ENCODE peak calls at places on chromosomes 4 and X, in six cellular contexts. N, V, C, K, X and D are unnamed samples.

GRCh38 chr4:38315296-38315695 is 348.7 kb upstream of the KLF3 start:
- DNase-seq in N (no peak), V (no peak), C (no peak), K (no peak), X (no peak), D (no peak)

GRCh38 chrX:537156-537555 is 93.4 kb upstream of the SHOX start:
- DNase-seq in N (no peak), V (no peak), C (no peak), K (no peak), X (no peak), D (no peak)

GRCh38 chr4:82780398-82781231 is 18.0 kb downstream of the SCD5 start:
- DNase-seq in N (peak; percentile 45), V (peak; percentile 86), C (peak; percentile 65), K (no peak), X (peak; percentile 78), D (no peak)

GRCh38 chr4:169807934-169808333 is 50.2 kb upstream of the HPF1 start:
- DNase-seq in N (no peak), V (no peak), C (no peak), K (no peak), X (no peak), D (no peak)

GRCh38 chr4:62644372-62644771 is 1444.2 kb downstream of the ADGRL3 start:
- DNase-seq in N (no peak), V (no peak), C (no peak), K (peak; percentile 20), X (no peak), D (no peak)

GRCh38 chrX:39730671-39731389 is 366.9 kb downstream of the BCOR start:
- DNase-seq in N (peak; percentile 84), V (peak; percentile 70), C (peak; percentile 57), K (peak; percentile 35), X (peak; percentile 70), D (no peak)

GRCh38 chr4:87697272-87697671 is 47.2 kb downstream of the DMP1 start:
- DNase-seq in N (no peak), V (no peak), C (no peak), K (no peak), X (no peak), D (no peak)

GRCh38 chrX:52265713-52266112 is 81.0 kb downstream of the MAGED4 start:
- DNase-seq in N (no peak), V (no peak), C (no peak), K (no peak), X (no peak), D (no peak)

GRCh38 chr4:86640469-86640868 is 46.4 kb downstream of the PTPN13 start:
- DNase-seq in N (peak; percentile 38), V (no peak), C (no peak), K (no peak), X (peak; percentile 23), D (no peak)

GRCh38 chr4:79576480-79576803 is 168.4 kb upstream of the GK2 start:
- DNase-seq in N (peak; percentile 58), V (no peak), C (no peak), K (no peak), X (peak; percentile 28), D (no peak)

GRCh38 chrX:130704053-130705038 is 198.7 kb downstream of the ENOX2 start:
- DNase-seq in N (peak; percentile 54), V (no peak), C (no peak), K (no peak), X (no peak), D (no peak)

GRCh38 chr4:12729384-12729783 is 754.8 kb downstream of the RAB28 start:
- DNase-seq in N (peak; percentile 53), V (no peak), C (no peak), K (no peak), X (peak; percentile 47), D (no peak)

GRCh38 chr4:3866813-3867129 is 100.6 kb downstream of the ADRA2C start:
- DNase-seq in N (no peak), V (no peak), C (no peak), K (no peak), X (no peak), D (no peak)

GRCh38 chr4:1357356-1358248 is 10.6 kb downstream of the UVSSA start:
- DNase-seq in N (no peak), V (no peak), C (no peak), K (no peak), X (no peak), D (no peak)

GRCh38 chrX:108397627-108398392 is 40.4 kb downstream of the COL4A6 start:
- DNase-seq in N (peak; percentile 80), V (no peak), C (no peak), K (no peak), X (no peak), D (no peak)

GRCh38 chr4:68951078-68951805 is at the start of gene UGT2A3:
- DNase-seq in N (no peak), V (peak; percentile 91), C (no peak), K (peak; percentile 2), X (no peak), D (no peak)

DNA sequence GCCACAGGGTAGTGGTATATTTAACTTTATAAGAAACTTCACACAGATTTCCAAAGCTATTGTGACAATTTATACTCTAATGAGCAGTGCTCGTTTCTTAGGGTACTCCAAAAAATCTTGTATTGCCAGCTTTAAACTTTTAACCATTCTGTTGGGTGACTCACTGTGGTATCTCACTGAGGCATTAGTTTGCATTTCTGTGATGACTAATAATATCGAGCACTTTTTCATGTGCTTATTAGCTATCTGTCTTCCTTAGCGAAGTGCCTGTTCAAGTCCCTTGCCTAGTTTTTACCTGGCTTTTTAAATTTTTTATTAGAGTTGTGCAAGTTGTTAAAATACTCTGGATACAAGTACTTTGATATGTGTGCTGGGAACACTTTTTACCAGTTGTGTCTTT is 5.5 kb downstream of the PNMA3 start:
- DNase-seq in N (peak; percentile 68), V (no peak), C (no peak), K (no peak), X (no peak), D (no peak)
- H3K9me3 ChIP-seq in N (no peaks in the 10 kb centered on the region), V (no peaks in the 10 kb centered on the region), C (no peaks in the 10 kb centered on the region), K (no peaks in the 10 kb centered on the region), X (no peaks in the 10 kb centered on the region), D (no peaks in the 10 kb centered on the region)

GRCh38 chr4:6873792-6874461 is 35.7 kb upstream of the TBC1D14 start:
- DNase-seq in N (peak; percentile 72), V (peak; percentile 76), C (peak; percentile 69), K (no peak), X (peak; percentile 67), D (no peak)

GRCh38 chr4:6876440-6876839 is 33.2 kb upstream of the TBC1D14 start:
- DNase-seq in N (peak; percentile 70), V (no peak), C (no peak), K (no peak), X (no peak), D (no peak)

GRCh38 chr4:6869944-6870343 is 39.7 kb upstream of the TBC1D14 start:
- DNase-seq in N (no peak), V (no peak), C (no peak), K (no peak), X (no peak), D (no peak)

GRCh38 chr4:6875431-6875831 is 34.2 kb upstream of the TBC1D14 start:
- DNase-seq in N (no peak), V (no peak), C (peak; percentile 57), K (no peak), X (no peak), D (no peak)

GRCh38 chr4:6873291-6873690 is 36.3 kb upstream of the TBC1D14 start:
- DNase-seq in N (peak; percentile 23), V (no peak), C (no peak), K (no peak), X (no peak), D (no peak)
- H3K36me3 ChIP-seq in N (peaks cover 13% of the 10 kb centered on the region), V (no peaks in the 10 kb centered on the region), C (peaks cover 66% of the 10 kb centered on the region), K (peaks cover 6% of the 10 kb centered on the region), X (peaks cover 63% of the 10 kb centered on the region), D (peaks cover 11% of the 10 kb centered on the region)

GRCh38 chrX:135287266-135287823 is 21.9 kb upstream of the ETDC start:
- DNase-seq in N (no peak), V (no peak), C (no peak), K (no peak), X (no peak), D (no peak)
- H3K9me3 ChIP-seq in N (no peaks in the 10 kb centered on the region), V (peaks cover 4% of the 10 kb centered on the region), C (no peaks in the 10 kb centered on the region), K (peaks cover 2% of the 10 kb centered on the region), X (peaks cover 38% of the 10 kb centered on the region), D (peaks cover 67% of the 10 kb centered on the region)

DNA sequence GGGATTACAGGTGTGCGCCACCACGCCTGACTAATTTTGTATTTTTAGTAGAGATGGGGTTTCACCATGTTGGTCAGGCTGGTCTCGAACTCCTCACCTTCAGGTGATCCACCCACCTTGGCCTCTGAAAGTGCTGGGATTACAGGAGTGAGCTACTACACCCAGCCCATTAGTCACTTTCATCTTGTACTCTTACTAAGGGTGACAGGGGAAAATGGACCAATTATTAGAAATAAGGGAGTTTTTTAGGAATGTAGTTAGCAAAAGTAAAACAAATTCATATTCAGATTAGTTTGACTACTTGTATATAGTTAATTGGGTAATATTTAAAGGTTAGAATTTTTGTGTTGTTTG is 26.1 kb downstream of the SMARCA5 start:
- DNase-seq in N (no peak), V (no peak), C (no peak), K (no peak), X (no peak), D (no peak)
- H3K36me3 ChIP-seq in N (peaks cover 83% of the 10 kb centered on the region), V (no peaks in the 10 kb centered on the region), C (peaks cover 97% of the 10 kb centered on the region), K (peaks cover 21% of the 10 kb centered on the region), X (peaks cover 95% of the 10 kb centered on the region), D (peaks cover 100% of the 10 kb centered on the region)

DNA sequence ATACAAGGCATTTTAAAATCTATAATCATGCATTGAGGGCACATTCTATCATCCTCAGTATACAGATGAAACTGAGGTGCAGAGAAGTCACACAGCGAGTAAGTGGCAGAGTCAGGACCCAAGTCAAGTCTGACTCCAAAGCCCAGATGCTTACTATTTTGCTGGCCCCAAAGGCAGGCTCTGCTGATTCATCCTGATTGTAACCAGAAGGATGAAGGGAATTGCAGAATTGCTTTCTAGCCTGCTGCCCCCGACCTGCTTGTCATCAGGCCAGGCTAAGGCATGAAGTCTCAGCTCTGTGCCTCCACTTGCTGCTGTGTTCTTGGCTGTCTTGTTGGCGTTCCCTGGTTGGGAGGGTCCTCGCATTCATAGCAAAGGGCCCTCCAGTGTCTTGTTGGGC is 62.7 kb downstream of the SLC9A6 start:
- DNase-seq in N (peak; percentile 82), V (no peak), C (no peak), K (no peak), X (no peak), D (no peak)
- H3K9me3 ChIP-seq in N (no peaks in the 10 kb centered on the region), V (no peaks in the 10 kb centered on the region), C (no peaks in the 10 kb centered on the region), K (no peaks in the 10 kb centered on the region), X (no peaks in the 10 kb centered on the region), D (no peaks in the 10 kb centered on the region)